ENCODE peak calls at places on chromosomes 7 and 10, in nine cellular contexts. T is tibial nerve, C is cardiac muscle cell, K is brain microvascular endothelial cell, O is left ventricle myocardium inferior, Q is aorta, S is ovary, D is astrocyte of the spinal cord, W is mesendoderm. U is an unnamed sample.

GRCh38 chr7:18829518-18830252 is 287.8 kb downstream of the TWIST1 start:
- DNase-seq in T (no peak), C (no peak), K (peak; percentile 60), O (no peak), Q (no peak), S (no peak), D (peak; percentile 50), W (no peak), U (no peak)

GRCh38 chr7:19139706-19140327 is 5.4 kb downstream of the FERD3L start:
- DNase-seq in T (no peak), C (no peak), K (no peak), O (no peak), Q (no peak), S (no peak), D (no peak), W (no peak), U (no peak)

GRCh38 chr10:116850058-116850611 is 836 bp downstream of the ENO4 start:
- DNase-seq in T (no peak), C (no peak), K (no peak), O (no peak), Q (no peak), S (no peak), D (no peak), W (peak; percentile 76), U (no peak)

GRCh38 chr7:36214608-36215016 is 61.6 kb downstream of the EEPD1 start:
- DNase-seq in T (no peak), C (peak; percentile 30), K (no peak), O (no peak), Q (no peak), S (no peak), D (peak; percentile 62), W (no peak), U (no peak)

GRCh38 chr7:116353614-116354013 is 143.3 kb downstream of the TES start:
- DNase-seq in T (no peak), C (peak; percentile 27), K (no peak), O (peak; percentile 51), Q (peak; percentile 63), S (peak; percentile 66), D (no peak), W (peak; percentile 72), U (no peak)

GRCh38 chr10:3126741-3127342 is 45.7 kb downstream of the PITRM1 start:
- DNase-seq in T (no peak), C (peak; percentile 84), K (no peak), O (peak; percentile 56), Q (peak; percentile 66), S (no peak), D (no peak), W (peak; percentile 14), U (no peak)

GRCh38 chr7:67786021-67786420 is 789.4 kb downstream of the TYW1 start:
- DNase-seq in T (no peak), C (no peak), K (no peak), O (no peak), Q (no peak), S (no peak), D (no peak), W (no peak), U (no peak)

GRCh38 chr10:131901181-131901829 is 497 bp downstream of the PPP2R2D start:
- DNase-seq in T (peak; percentile 18), C (peak; percentile 64), K (no peak), O (peak; percentile 48), Q (peak; percentile 68), S (peak; percentile 71), D (peak; percentile 18), W (peak; percentile 34), U (no peak)

GRCh38 chr7:150513758-150514157 is 914 bp upstream of the GIMAP7 start:
- DNase-seq in T (no peak), C (no peak), K (no peak), O (no peak), Q (peak; percentile 42), S (no peak), D (no peak), W (no peak), U (no peak)

GRCh38 chr7:150514748-150515222 is at the start of gene GIMAP7:
- DNase-seq in T (no peak), C (no peak), K (no peak), O (no peak), Q (peak; percentile 54), S (no peak), D (no peak), W (no peak), U (no peak)

GRCh38 chr7:150515248-150515647 is 576 bp downstream of the GIMAP7 start:
- DNase-seq in T (no peak), C (no peak), K (no peak), O (no peak), Q (no peak), S (no peak), D (no peak), W (no peak), U (no peak)

GRCh38 chr7:150516956-150517355 is 2.3 kb downstream of the GIMAP7 start:
- DNase-seq in T (no peak), C (no peak), K (no peak), O (no peak), Q (no peak), S (no peak), D (no peak), W (no peak), U (no peak)

DNA sequence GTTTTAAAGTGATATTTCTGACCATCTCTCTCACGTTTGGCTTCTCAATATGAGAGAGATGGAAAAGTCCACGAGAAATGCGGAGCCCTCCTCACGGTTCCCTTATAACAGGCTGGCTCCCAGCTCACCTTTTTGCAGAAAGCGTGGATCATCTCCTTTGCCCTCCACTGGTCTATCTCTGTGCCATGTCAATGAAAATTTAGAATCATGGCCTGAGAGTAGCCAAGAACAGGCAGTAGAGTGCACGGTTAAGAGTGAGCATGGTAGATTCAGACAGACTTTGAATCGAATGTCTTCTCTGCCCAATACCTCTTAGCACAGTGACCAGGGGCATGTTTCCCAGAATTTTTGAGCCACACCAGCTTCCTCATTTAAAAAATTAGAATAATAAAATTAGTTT is 1.1 kb downstream of the GIMAP7 start:
- DNase-seq in T (no peak), C (no peak), K (no peak), O (no peak), Q (no peak), S (no peak), D (no peak), W (no peak), U (no peak)
- H3K4me3 ChIP-seq in T (peak overlapping the region; percentile 41), C (no peak overlapping the region), K (no peak overlapping the region), O (peak overlapping the region; percentile 68), Q (no peak overlapping the region), S (peak overlapping the region; percentile 1), D (no peak overlapping the region), W (no peak overlapping the region), U (no peak overlapping the region)

GRCh38 chr7:24718977-24719491 is 38.2 kb downstream of the GSDME start:
- DNase-seq in T (no peak), C (no peak), K (no peak), O (no peak), Q (no peak), S (no peak), D (no peak), W (no peak), U (no peak)

GRCh38 chr7:24716480-24717246 is 40.6 kb downstream of the GSDME start:
- DNase-seq in T (no peak), C (no peak), K (no peak), O (no peak), Q (no peak), S (no peak), D (no peak), W (no peak), U (no peak)

GRCh38 chr7:24717247-24717622 is 40.0 kb downstream of the GSDME start:
- DNase-seq in T (no peak), C (no peak), K (no peak), O (no peak), Q (no peak), S (no peak), D (no peak), W (no peak), U (no peak)

GRCh38 chr7:24718431-24718831 is 38.8 kb downstream of the GSDME start:
- DNase-seq in T (no peak), C (no peak), K (no peak), O (no peak), Q (no peak), S (no peak), D (no peak), W (no peak), U (no peak)

GRCh38 chr7:24717694-24718320 is 39.5 kb downstream of the GSDME start:
- DNase-seq in T (no peak), C (no peak), K (no peak), O (no peak), Q (no peak), S (no peak), D (no peak), W (no peak), U (no peak)
- H3K4me3 ChIP-seq in T (no peak overlapping the region), C (no peak overlapping the region), K (no peak overlapping the region), O (no peak overlapping the region), Q (no peak overlapping the region), S (no peak overlapping the region), D (no peak overlapping the region), W (no peak overlapping the region), U (no peak overlapping the region)

GRCh38 chr10:98269435-98269912 is 1.5 kb upstream of the LOXL4 start:
- DNase-seq in T (peak; percentile 62), C (peak; percentile 73), K (peak; percentile 70), O (peak; percentile 85), Q (peak; percentile 93), S (peak; percentile 83), D (peak; percentile 78), W (peak; percentile 92), U (no peak)

GRCh38 chr10:98267069-98267893 is 713 bp downstream of the LOXL4 start:
- DNase-seq in T (no peak), C (no peak), K (no peak), O (no peak), Q (no peak), S (no peak), D (no peak), W (no peak), U (no peak)

GRCh38 chr10:98266647-98267046 is 1.3 kb downstream of the LOXL4 start:
- DNase-seq in T (no peak), C (no peak), K (no peak), O (no peak), Q (no peak), S (no peak), D (no peak), W (no peak), U (no peak)

GRCh38 chr10:98268694-98269386 is 846 bp upstream of the LOXL4 start:
- DNase-seq in T (no peak), C (no peak), K (no peak), O (no peak), Q (no peak), S (no peak), D (no peak), W (peak; percentile 47), U (no peak)

DNA sequence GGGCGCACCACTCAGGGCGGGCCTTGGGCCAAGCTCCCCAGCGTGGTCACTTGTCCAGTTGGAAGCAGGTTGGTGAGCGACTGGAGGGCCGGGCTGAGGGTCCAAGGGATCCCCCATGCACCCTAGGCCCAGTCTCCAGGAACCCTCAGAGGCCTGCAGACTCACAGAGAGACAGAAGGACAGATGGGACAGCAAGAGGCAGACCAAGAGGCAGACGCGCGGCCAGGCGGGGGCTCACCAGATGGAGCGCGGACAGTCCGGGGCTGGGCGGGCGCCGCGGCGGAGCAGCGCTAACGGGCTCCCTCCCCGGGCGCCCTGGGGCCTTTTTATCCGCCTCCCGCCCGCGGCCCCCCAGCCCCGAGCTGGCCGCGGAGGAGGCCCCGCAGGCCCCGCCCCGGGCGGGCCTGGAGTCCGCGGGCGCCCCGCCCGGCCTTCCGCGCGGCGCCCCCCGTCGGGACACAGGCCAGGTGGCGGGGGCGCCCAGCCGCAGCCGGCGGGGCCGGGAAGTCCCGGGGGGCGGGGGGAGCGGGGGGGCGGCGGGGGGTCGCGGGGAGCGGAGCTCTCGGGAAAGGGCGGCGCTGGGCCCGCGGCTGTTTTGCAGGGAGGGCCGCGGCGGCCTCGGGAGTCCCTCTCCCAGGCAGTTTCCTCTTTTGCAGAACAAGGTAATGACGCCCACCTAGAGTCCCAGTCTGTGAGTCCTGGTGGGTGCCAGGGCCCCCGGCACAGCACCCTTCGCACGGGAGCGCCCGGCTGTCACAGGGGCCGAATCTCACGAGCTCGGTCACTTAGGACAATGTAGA is at the start of gene LOXL4:
- DNase-seq in T (no peak), C (peak; percentile 47), K (no peak), O (no peak), Q (no peak), S (peak; percentile 75), D (peak; percentile 30), W (no peak), U (no peak)
- H3K4me3 ChIP-seq in T (peak within 1 kb of the TSS; percentile 54), C (peak within 1 kb of the TSS; percentile 17), K (peak within 1 kb of the TSS; percentile 57), O (peak within 1 kb of the TSS; percentile 63), Q (peak within 1 kb of the TSS; percentile 35), S (peak within 1 kb of the TSS; percentile 41), D (peak within 1 kb of the TSS; percentile 37), W (peak within 1 kb of the TSS; percentile 23), U (peak within 1 kb of the TSS; percentile 52)

GRCh38 chr10:132961-133898 is 2.0 kb upstream of the ZMYND11 start:
- DNase-seq in T (no peak), C (no peak), K (peak; percentile 43), O (no peak), Q (no peak), S (no peak), D (peak; percentile 72), W (peak; percentile 79), U (no peak)

GRCh38 chr10:124874-125273 is 10.4 kb upstream of the ZMYND11 start:
- DNase-seq in T (no peak), C (no peak), K (no peak), O (no peak), Q (no peak), S (no peak), D (no peak), W (no peak), U (no peak)

GRCh38 chr10:129800-130199 is 5.5 kb upstream of the ZMYND11 start:
- DNase-seq in T (no peak), C (no peak), K (no peak), O (no peak), Q (no peak), S (no peak), D (no peak), W (no peak), U (no peak)

DNA sequence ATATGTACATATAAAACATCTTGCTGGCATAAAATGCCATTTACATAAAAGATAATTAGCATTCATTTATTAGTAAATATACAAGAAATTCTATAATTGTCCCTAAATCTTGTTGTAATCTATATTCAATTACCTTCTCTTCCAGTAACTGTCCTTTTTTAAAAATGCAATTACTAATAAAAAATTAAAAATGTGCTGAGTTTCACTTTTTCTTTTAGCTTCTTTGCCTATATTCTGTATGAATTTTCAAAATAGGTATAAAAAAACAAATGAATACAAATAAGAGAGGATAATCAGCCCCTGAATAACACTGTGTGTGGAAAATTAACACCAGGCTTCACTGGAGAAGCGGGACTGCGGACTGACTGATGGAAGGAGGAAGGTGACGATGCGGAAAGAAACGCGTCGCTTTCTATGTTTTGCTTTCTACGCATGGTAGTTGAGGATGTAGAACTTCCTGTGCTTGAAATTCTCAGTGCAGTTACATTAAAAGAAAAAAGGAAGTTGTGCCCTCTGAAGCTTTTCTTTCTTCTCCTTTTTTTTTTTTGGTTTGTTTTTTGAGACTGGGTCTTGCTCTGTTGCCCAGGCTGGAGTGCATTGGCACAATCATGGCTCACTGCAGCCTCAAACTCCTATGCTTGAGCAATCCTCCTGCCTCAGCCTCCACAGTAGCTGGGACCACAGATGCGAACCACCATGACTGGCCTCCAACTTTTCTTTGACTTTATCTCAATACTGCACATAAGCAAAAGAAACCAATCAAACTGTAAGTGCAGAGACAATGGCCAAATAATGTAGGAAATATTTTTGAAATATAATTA is 7.4 kb upstream of the ZMYND11 start:
- DNase-seq in T (no peak), C (no peak), K (no peak), O (no peak), Q (peak; percentile 53), S (no peak), D (no peak), W (no peak), U (no peak)
- H3K4me3 ChIP-seq in T (no peak overlapping the region), C (no peak overlapping the region), K (peak overlapping the region; percentile 1), O (peak overlapping the region; percentile 37), Q (no peak overlapping the region), S (no peak overlapping the region), D (no peak overlapping the region), W (no peak overlapping the region), U (no peak overlapping the region)